ENCODE peak calls at places on chromosomes 7 and 10, in ten cellular contexts. A is IMR-90, K is heart left ventricle, B is prostate gland, Z is K562, G is adrenal gland, L is sigmoid colon, D is Peyer's patch, R is HCT116, X is A549. I is an unnamed sample.

GRCh38 chr7:57305192-57305748 is 144.7 kb upstream of the ZNF716 start:
- DNase-seq in K (no peak), X (no peak), D (no peak), Z (peak), R (no peak), L (no peak), A (no peak), G (peak), B (no peak), I (no peak)

GRCh38 chr7:47941136-47941844 is 7.0 kb downstream of the PKD1L1 start:
- DNase-seq in Z (no peak), X (no peak), G (peak), D (no peak), B (no peak), R (no peak), L (no peak), K (peak), A (peak), I (peak)

GRCh38 chr7:102912742-102913141 is at the start of gene LRRC17:
- DNase-seq in X (no peak), B (no peak), Z (no peak), L (no peak), D (no peak), R (no peak), K (peak), A (peak), G (no peak), I (no peak)

GRCh38 chr10:92689663-92690210 is at the start of gene HHEX:
- DNase-seq in L (peak), A (peak), X (peak), Z (peak), D (peak), K (peak), B (peak), G (peak), R (peak), I (peak)

GRCh38 chr7:154857728-154858681 is 144.9 kb downstream of the PAXIP1 start:
- DNase-seq in A (no peak), Z (no peak), B (no peak), G (no peak), X (peak), K (no peak), D (peak), R (no peak), L (peak), I (no peak)

GRCh38 chr10:34889004-34889869 is 74.1 kb upstream of the PARD3 start:
- DNase-seq in K (no peak), X (no peak), Z (no peak), G (no peak), A (no peak), L (peak), B (no peak), R (no peak), D (no peak), I (peak)

GRCh38 chr7:25012254-25012653 is 32.3 kb upstream of the OSBPL3 start:
- DNase-seq in X (no peak), Z (no peak), L (no peak), K (no peak), B (no peak), A (no peak), R (no peak), G (no peak), D (no peak), I (no peak)

GRCh38 chr10:68526634-68527132 is 640 bp downstream of the SLC25A16 start:
- DNase-seq in Z (no peak), D (no peak), G (no peak), A (no peak), B (no peak), X (no peak), K (no peak), R (no peak), L (no peak), I (no peak)

GRCh38 chr10:48463318-48464003 is 141.4 kb downstream of the ARHGAP22 start:
- DNase-seq in G (no peak), B (no peak), Z (peak), A (no peak), D (peak), K (peak), R (no peak), L (no peak), X (no peak), I (peak)

GRCh38 chr10:132028706-132029105 is 37.0 kb upstream of the JAKMIP3 start:
- DNase-seq in B (no peak), L (no peak), Z (no peak), K (no peak), X (no peak), A (no peak), R (no peak), G (no peak), D (peak), I (no peak)

GRCh38 chr7:47780555-47780954 is 167.7 kb downstream of the PKD1L1 start:
- DNase-seq in X (no peak), D (no peak), Z (no peak), L (no peak), R (no peak), B (no peak), K (no peak), A (no peak), G (no peak), I (no peak)

GRCh38 chr7:159012353-159013069 is 132.2 kb downstream of the VIPR2 start:
- DNase-seq in K (peak), R (no peak), B (peak), A (no peak), G (no peak), L (peak), X (no peak), Z (no peak), D (peak), I (no peak)

GRCh38 chr10:35794703-35795102 is 152.6 kb upstream of the FZD8 start:
- DNase-seq in D (no peak), R (no peak), K (peak), A (no peak), L (no peak), B (no peak), Z (no peak), X (no peak), G (no peak), I (no peak)

GRCh38 chr7:8271960-8272359 is 10.0 kb upstream of the ICA1 start:
- DNase-seq in Z (no peak), R (no peak), L (no peak), B (no peak), D (no peak), K (no peak), A (no peak), G (no peak), X (no peak), I (no peak)

GRCh38 chr10:53025172-53025651 is 252.6 kb upstream of the MBL2 start:
- DNase-seq in K (no peak), G (no peak), Z (no peak), B (peak), D (no peak), A (peak), L (no peak), X (no peak), R (no peak), I (no peak)

DNA sequence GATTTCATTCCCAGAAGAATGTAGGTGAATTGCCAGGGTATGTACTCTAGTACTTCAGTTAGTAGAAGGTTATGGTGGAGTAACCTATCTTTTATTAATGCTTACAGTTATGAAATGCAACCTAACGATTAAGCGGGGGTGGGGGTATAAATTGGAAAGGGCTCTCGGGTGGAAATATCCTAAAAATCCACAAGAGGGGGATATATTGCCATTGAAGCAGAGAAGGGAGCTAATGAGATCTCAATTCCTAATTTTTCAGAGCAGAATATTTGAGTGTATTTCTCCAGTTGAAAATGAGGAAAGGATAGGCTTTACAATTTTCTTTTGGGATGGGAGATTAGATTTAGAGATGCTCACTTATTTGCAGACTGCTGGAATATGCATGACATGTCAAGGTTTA is 90.8 kb downstream of the DNAJB9 start:
- DNase-seq in D (no peak), X (peak), G (no peak), A (peak), R (peak), K (no peak), Z (peak), L (no peak), B (no peak), I (no peak)
- TF ChIP-seq CTCF in D (no peak), X (peak), G (no peak), A (peak), R (peak), K (no peak), Z (peak), L (no peak), B (peak), I (no peak)

DNA sequence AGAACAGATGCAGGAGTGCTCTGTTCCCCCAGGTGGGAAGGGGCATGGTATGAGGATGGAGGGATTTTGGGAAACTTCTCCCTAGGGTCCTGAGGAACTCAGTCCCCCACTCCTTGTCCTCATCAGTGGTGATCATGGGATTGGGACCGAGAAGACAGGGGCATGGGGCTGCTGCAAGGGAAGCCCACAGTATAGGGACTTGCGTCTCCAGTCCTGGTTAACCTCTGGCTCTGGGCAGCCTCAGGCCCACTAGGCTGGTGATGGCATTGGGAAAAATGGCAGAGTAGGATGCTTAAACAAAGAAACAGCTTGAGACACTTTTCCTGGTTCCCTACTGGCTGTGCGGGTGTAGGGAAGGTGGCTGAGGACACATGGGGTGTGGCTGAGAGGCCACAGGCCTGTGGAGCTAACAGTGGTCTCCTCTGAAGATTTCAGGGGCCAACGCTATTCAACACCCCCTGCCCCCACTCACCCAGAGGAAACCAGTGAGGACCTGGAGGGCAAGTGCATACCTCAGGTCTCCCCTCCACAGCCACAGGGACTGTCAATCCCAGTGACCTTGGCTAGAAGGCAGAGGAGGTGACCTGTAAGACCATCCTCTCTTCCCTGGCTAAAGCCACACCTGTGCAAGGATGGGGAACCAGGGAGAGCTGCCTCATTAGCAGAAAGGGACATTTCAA is 261.3 kb downstream of the CCSER2 start:
- DNase-seq in Z (no peak), X (no peak), A (no peak), D (no peak), L (no peak), B (no peak), K (no peak), R (no peak), G (no peak), I (no peak)
- H3K4me3 ChIP-seq in Z (no peak), X (no peak), A (no peak), D (no peak), L (no peak), B (no peak), K (no peak), R (no peak), G (no peak), I (no peak)

GRCh38 chr10:101044117-101044516 is 13.1 kb downstream of the SFXN3 start:
- DNase-seq in G (no peak), R (no peak), D (no peak), B (no peak), Z (no peak), A (no peak), X (no peak), K (no peak), L (no peak), I (no peak)

GRCh38 chr10:101042118-101042517 is 11.1 kb downstream of the SFXN3 start:
- DNase-seq in B (no peak), D (no peak), X (no peak), K (no peak), R (no peak), Z (no peak), G (no peak), A (no peak), L (no peak), I (no peak)

GRCh38 chr10:101041252-101041761 is 10.3 kb downstream of the SFXN3 start:
- DNase-seq in A (peak), R (peak), K (peak), Z (peak), X (peak), B (peak), L (peak), G (peak), D (peak), I (peak)

GRCh38 chr10:101043356-101043707 is 12.3 kb downstream of the SFXN3 start:
- DNase-seq in B (no peak), K (no peak), D (peak), R (no peak), X (no peak), A (no peak), Z (no peak), L (no peak), G (no peak), I (no peak)

GRCh38 chr10:101042667-101043355 is 11.8 kb downstream of the SFXN3 start:
- DNase-seq in G (peak), L (peak), B (peak), X (peak), Z (peak), K (peak), R (peak), D (peak), A (peak), I (peak)
- TF ChIP-seq POLR2A in G (peak), L (peak), B (peak), X (peak), Z (peak), K (no peak), R (peak), D (peak), A (no peak), I (no peak)

DNA sequence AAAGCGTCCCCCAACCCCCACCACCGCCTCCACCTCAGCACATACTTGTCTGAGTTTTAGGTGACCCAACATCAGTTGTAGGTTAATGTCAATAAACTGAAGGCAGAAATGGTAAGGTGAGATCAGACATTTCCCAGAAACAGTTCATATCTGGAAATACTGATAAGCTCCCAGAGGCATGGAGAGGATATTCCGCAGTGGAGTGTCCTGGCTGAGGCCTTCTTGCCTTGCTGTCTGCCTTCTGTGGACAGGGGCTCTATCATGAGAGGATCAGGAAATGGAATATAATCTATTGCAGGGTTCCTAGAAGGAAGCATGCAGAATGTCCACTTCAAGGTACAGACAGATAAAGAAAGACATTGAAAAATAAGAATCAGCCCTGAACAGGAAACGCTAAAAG is 473.3 kb upstream of the MKI67 start:
- DNase-seq in G (no peak), K (no peak), B (no peak), R (no peak), Z (peak), X (no peak), A (no peak), L (no peak), D (no peak), I (no peak)
- TF ChIP-seq CTCF in G (no peak), K (no peak), B (no peak), R (no peak), Z (no peak), X (no peak), A (no peak), L (no peak), D (no peak), I (no peak)

GRCh38 chr7:143363011-143363937 is 761 bp upstream of the FAM131B start:
- DNase-seq in G (no peak), L (no peak), K (no peak), Z (no peak), D (no peak), A (no peak), X (no peak), B (no peak), R (no peak), I (no peak)
- H3K4me3 ChIP-seq in G (no peak), L (peak), K (peak), Z (no peak), D (peak), A (peak), X (peak), B (peak), R (no peak), I (no peak)

GRCh38 chr10:112805701-112806100 is 144.3 kb upstream of the TCF7L2 start:
- DNase-seq in L (no peak), B (no peak), R (no peak), G (no peak), A (no peak), D (no peak), K (no peak), X (no peak), Z (no peak), I (no peak)
- TF ChIP-seq POLR2A in L (no peak), B (no peak), R (no peak), G (no peak), A (no peak), D (no peak), K (no peak), X (no peak), Z (no peak), I (no peak)

DNA sequence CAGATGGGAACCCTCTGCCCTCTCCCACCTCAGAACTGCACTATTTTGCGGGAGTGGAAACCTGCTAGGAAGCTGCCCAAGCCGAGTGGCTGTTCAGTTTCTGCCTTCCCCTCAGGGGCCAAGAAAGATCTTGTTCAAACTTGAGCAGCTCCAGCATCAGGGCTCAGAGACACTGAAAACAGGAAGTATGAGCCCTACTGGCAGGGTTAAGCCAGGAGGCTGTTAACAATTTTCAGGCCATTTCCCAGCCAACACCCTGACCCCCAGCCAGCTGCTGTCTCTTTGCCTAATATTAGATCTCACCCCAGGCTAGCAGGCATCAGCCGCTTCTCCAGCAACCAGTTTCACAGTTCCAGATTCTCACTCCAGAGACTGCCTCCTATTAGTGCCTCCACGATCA is 9.2 kb downstream of the PLAU start:
- DNase-seq in X (no peak), A (no peak), L (peak), Z (no peak), D (no peak), R (no peak), G (peak), B (peak), K (peak), I (peak)
- TF ChIP-seq CTCF in X (no peak), A (no peak), L (no peak), Z (no peak), D (no peak), R (no peak), G (no peak), B (peak), K (no peak), I (no peak)

GRCh38 chr7:130356760-130357611 is 12.4 kb downstream of the CPA5 start:
- DNase-seq in Z (no peak), B (peak), L (peak), G (peak), K (no peak), X (peak), R (peak), D (no peak), A (peak), I (peak)
- H3K4me3 ChIP-seq in Z (no peak), B (no peak), L (no peak), G (no peak), K (no peak), X (no peak), R (no peak), D (no peak), A (no peak), I (no peak)

I was measured in lower leg skin.